ENCODE peak calls at places on chromosomes 1 and 21, in eight cellular contexts. One of them, this sample, is unnamed.

GRCh38 chr1:181104790-181105133 is 16.3 kb downstream of the IER5 start:
- DNase-seq in GM12865: peak
- DNase-seq in osteoblast: peak
- DNase-seq in neural progenitor cell: peak
- DNase-seq in IMR-90: no peak
- DNase-seq in A549: no peak
- DNase-seq in AG04450: no peak
- DNase-seq in prostate gland: no peak
- DNase-seq in this sample: no peak

GRCh38 chr1:41639332-41639936 is 155.0 kb upstream of the EDN2 start:
- DNase-seq in A549: no peak
- DNase-seq in osteoblast: peak
- DNase-seq in prostate gland: no peak
- DNase-seq in neural progenitor cell: no peak
- DNase-seq in IMR-90: peak
- DNase-seq in GM12865: peak
- DNase-seq in AG04450: no peak
- DNase-seq in this sample: peak

GRCh38 chr1:78089015-78089414 is 43.2 kb downstream of the GIPC2 start:
- DNase-seq in prostate gland: no peak
- DNase-seq in osteoblast: no peak
- DNase-seq in A549: no peak
- DNase-seq in GM12865: no peak
- DNase-seq in neural progenitor cell: no peak
- DNase-seq in IMR-90: no peak
- DNase-seq in AG04450: no peak
- DNase-seq in this sample: no peak

GRCh38 chr1:8516793-8517556 is 199.1 kb downstream of the SLC45A1 start:
- DNase-seq in osteoblast: no peak
- DNase-seq in GM12865: no peak
- DNase-seq in IMR-90: peak
- DNase-seq in A549: no peak
- DNase-seq in AG04450: no peak
- DNase-seq in prostate gland: no peak
- DNase-seq in neural progenitor cell: no peak
- DNase-seq in this sample: no peak

GRCh38 chr1:42163114-42163513 is 1.4 kb downstream of the GUCA2A start:
- DNase-seq in IMR-90: no peak
- DNase-seq in A549: no peak
- DNase-seq in prostate gland: no peak
- DNase-seq in GM12865: no peak
- DNase-seq in osteoblast: peak
- DNase-seq in neural progenitor cell: no peak
- DNase-seq in AG04450: no peak
- DNase-seq in this sample: no peak

GRCh38 chr1:162732094-162732493 is 58.4 kb upstream of the HSD17B7 start:
- DNase-seq in neural progenitor cell: peak
- DNase-seq in AG04450: no peak
- DNase-seq in IMR-90: no peak
- DNase-seq in prostate gland: no peak
- DNase-seq in A549: no peak
- DNase-seq in osteoblast: no peak
- DNase-seq in GM12865: no peak
- DNase-seq in this sample: no peak

GRCh38 chr1:8818325-8818775 is 910 bp upstream of the RERE start:
- DNase-seq in prostate gland: peak
- DNase-seq in IMR-90: peak
- DNase-seq in neural progenitor cell: no peak
- DNase-seq in A549: no peak
- DNase-seq in GM12865: no peak
- DNase-seq in osteoblast: peak
- DNase-seq in AG04450: no peak
- DNase-seq in this sample: no peak

GRCh38 chr1:201475121-201475520 is 6.1 kb upstream of the PHLDA3 start:
- DNase-seq in AG04450: no peak
- DNase-seq in IMR-90: peak
- DNase-seq in neural progenitor cell: no peak
- DNase-seq in osteoblast: no peak
- DNase-seq in prostate gland: no peak
- DNase-seq in A549: no peak
- DNase-seq in GM12865: no peak
- DNase-seq in this sample: no peak

GRCh38 chr1:22132517-22133235 is 10.2 kb downstream of the WNT4 start:
- DNase-seq in prostate gland: no peak
- DNase-seq in A549: peak
- DNase-seq in AG04450: no peak
- DNase-seq in GM12865: no peak
- DNase-seq in IMR-90: peak
- DNase-seq in osteoblast: peak
- DNase-seq in neural progenitor cell: no peak
- DNase-seq in this sample: peak

GRCh38 chr1:216919033-216919970 is 196.1 kb upstream of the ESRRG start:
- DNase-seq in AG04450: no peak
- DNase-seq in prostate gland: no peak
- DNase-seq in IMR-90: no peak
- DNase-seq in neural progenitor cell: no peak
- DNase-seq in A549: no peak
- DNase-seq in GM12865: no peak
- DNase-seq in osteoblast: no peak
- DNase-seq in this sample: no peak

GRCh38 chr1:55284856-55285255 is 69.7 kb upstream of the USP24 start:
- DNase-seq in osteoblast: peak
- DNase-seq in prostate gland: peak
- DNase-seq in AG04450: peak
- DNase-seq in IMR-90: peak
- DNase-seq in neural progenitor cell: peak
- DNase-seq in A549: peak
- DNase-seq in GM12865: peak
- DNase-seq in this sample: no peak

GRCh38 chr1:231724876-231725647 is 98.5 kb downstream of the DISC1 start:
- DNase-seq in GM12865: peak
- DNase-seq in A549: peak
- DNase-seq in prostate gland: no peak
- DNase-seq in AG04450: no peak
- DNase-seq in IMR-90: peak
- DNase-seq in neural progenitor cell: peak
- DNase-seq in osteoblast: peak
- DNase-seq in this sample: no peak

GRCh38 chr21:41024341-41025056 is 143.5 kb upstream of the BACE2 start:
- DNase-seq in AG04450: no peak
- DNase-seq in GM12865: no peak
- DNase-seq in A549: no peak
- DNase-seq in IMR-90: no peak
- DNase-seq in neural progenitor cell: peak
- DNase-seq in osteoblast: no peak
- DNase-seq in prostate gland: no peak
- DNase-seq in this sample: no peak

DNA sequence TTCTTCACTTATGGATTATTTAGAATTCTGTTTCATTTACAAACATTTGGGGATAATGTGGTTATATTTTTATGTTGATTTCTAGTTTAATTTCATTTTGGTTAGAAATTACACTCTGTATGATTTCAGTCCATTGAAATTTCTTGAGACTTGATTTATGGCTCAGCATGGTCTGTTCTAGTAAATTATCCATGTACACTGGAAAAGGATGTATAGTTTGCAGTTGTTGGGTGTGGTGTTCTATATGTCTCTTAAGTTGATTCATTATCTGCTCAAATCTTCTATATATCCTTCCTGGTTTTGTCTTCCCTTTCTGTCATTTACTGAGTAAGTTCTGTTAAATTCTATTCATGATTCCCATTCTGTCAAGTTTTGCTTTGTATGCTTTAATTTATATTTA is 52.3 kb downstream of the RAP1A start:
- DNase-seq in IMR-90: no peak
- DNase-seq in GM12865: no peak
- DNase-seq in AG04450: no peak
- DNase-seq in A549: no peak
- DNase-seq in osteoblast: no peak
- DNase-seq in prostate gland: no peak
- DNase-seq in neural progenitor cell: no peak
- DNase-seq in this sample: no peak
- H3K4me3 ChIP-seq in IMR-90: no peak
- H3K4me3 ChIP-seq in GM12865: no peak
- H3K4me3 ChIP-seq in AG04450: no peak
- H3K4me3 ChIP-seq in A549: no peak
- H3K4me3 ChIP-seq in osteoblast: no peak
- H3K4me3 ChIP-seq in prostate gland: no peak
- H3K4me3 ChIP-seq in neural progenitor cell: no peak
- H3K4me3 ChIP-seq in this sample: no peak

GRCh38 chr1:235573880-235574279 is 69.6 kb upstream of the B3GALNT2 start:
- DNase-seq in prostate gland: no peak
- DNase-seq in osteoblast: no peak
- DNase-seq in GM12865: no peak
- DNase-seq in IMR-90: no peak
- DNase-seq in A549: no peak
- DNase-seq in AG04450: no peak
- DNase-seq in neural progenitor cell: no peak
- DNase-seq in this sample: no peak
- TF ChIP-seq CTCF in prostate gland: no peak
- TF ChIP-seq CTCF in osteoblast: no peak
- TF ChIP-seq CTCF in GM12865: no peak
- TF ChIP-seq CTCF in IMR-90: no peak
- TF ChIP-seq CTCF in A549: no peak
- TF ChIP-seq CTCF in AG04450: no peak
- TF ChIP-seq CTCF in neural progenitor cell: no peak
- TF ChIP-seq CTCF in this sample: no peak

GRCh38 chr1:154760469-154760933 is 109.6 kb downstream of the KCNN3 start:
- DNase-seq in prostate gland: peak
- DNase-seq in A549: peak
- DNase-seq in GM12865: peak
- DNase-seq in IMR-90: no peak
- DNase-seq in AG04450: no peak
- DNase-seq in neural progenitor cell: peak
- DNase-seq in osteoblast: no peak
- DNase-seq in this sample: no peak
- H3K4me3 ChIP-seq in prostate gland: peak
- H3K4me3 ChIP-seq in A549: peak
- H3K4me3 ChIP-seq in GM12865: no peak
- H3K4me3 ChIP-seq in IMR-90: no peak
- H3K4me3 ChIP-seq in AG04450: peak
- H3K4me3 ChIP-seq in neural progenitor cell: peak
- H3K4me3 ChIP-seq in osteoblast: no peak
- H3K4me3 ChIP-seq in this sample: peak

DNA sequence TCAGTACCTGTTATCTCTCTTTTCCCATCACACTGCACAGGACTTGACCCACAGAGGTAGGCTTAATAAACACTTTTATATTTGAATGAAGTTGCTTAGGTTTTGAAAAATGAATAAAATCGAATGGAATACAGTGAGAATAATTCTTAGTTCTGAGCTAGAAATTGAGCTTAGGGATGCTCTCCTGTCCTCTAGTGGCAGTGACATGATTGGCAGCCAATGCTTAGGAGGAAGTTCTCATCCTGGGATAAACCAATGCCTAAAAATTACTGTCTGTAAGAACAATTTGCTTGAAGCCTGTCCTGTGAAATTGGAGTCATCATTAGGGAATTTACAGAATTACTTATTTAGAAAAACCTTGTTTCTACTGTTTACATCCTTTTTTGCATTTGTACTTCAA is 21.3 kb upstream of the CYP4X1 start:
- DNase-seq in prostate gland: no peak
- DNase-seq in AG04450: no peak
- DNase-seq in osteoblast: no peak
- DNase-seq in GM12865: no peak
- DNase-seq in neural progenitor cell: no peak
- DNase-seq in IMR-90: no peak
- DNase-seq in A549: no peak
- DNase-seq in this sample: no peak
- TF ChIP-seq CTCF in prostate gland: peak
- TF ChIP-seq CTCF in AG04450: no peak
- TF ChIP-seq CTCF in osteoblast: peak
- TF ChIP-seq CTCF in GM12865: peak
- TF ChIP-seq CTCF in neural progenitor cell: peak
- TF ChIP-seq CTCF in IMR-90: no peak
- TF ChIP-seq CTCF in A549: no peak
- TF ChIP-seq CTCF in this sample: peak

DNA sequence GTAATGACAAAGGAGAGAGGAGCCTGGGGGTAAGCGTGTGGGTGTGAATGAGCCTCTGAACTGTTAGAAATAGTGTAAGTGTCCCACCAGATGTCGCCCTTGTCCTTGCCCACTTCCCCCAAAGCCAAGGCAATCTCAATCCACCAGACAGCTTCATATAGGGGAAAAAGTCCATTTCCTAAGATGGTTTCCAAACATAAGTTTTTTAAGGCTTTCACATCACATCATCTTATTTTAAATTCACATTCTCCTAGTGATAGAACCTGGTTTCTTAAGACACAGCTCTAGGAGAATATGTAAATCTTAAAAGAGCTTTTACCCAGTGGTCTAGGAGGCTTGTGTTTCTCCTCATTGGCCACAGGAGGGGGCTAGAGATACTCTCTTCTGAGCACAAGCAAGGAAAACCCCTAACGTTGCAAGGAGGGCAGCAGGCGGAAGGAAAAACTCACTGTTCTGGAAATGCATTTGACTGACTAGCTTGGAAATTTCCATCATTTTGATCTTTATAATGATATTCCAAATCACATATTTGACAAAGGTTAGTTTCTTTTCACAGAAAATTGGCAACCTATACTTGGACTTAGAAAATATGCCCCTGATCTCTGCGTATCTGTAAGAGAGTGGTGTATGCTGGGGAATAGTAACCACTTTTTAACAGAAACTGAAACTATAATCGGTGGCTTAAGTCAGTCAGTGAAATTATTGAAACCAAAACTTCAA is 51.9 kb upstream of the LPAR3 start:
- DNase-seq in AG04450: peak
- DNase-seq in prostate gland: peak
- DNase-seq in IMR-90: peak
- DNase-seq in osteoblast: no peak
- DNase-seq in GM12865: peak
- DNase-seq in neural progenitor cell: peak
- DNase-seq in A549: peak
- DNase-seq in this sample: peak
- H3K4me3 ChIP-seq in AG04450: peak
- H3K4me3 ChIP-seq in prostate gland: peak
- H3K4me3 ChIP-seq in IMR-90: peak
- H3K4me3 ChIP-seq in osteoblast: peak
- H3K4me3 ChIP-seq in GM12865: peak
- H3K4me3 ChIP-seq in neural progenitor cell: no peak
- H3K4me3 ChIP-seq in A549: peak
- H3K4me3 ChIP-seq in this sample: peak

GRCh38 chr1:228073870-228074545 is 8.5 kb upstream of the ARF1 start:
- DNase-seq in GM12865: no peak
- DNase-seq in neural progenitor cell: peak
- DNase-seq in osteoblast: no peak
- DNase-seq in AG04450: no peak
- DNase-seq in prostate gland: no peak
- DNase-seq in IMR-90: no peak
- DNase-seq in A549: no peak
- DNase-seq in this sample: no peak
- TF ChIP-seq CTCF in GM12865: peak
- TF ChIP-seq CTCF in neural progenitor cell: peak
- TF ChIP-seq CTCF in osteoblast: peak
- TF ChIP-seq CTCF in AG04450: peak
- TF ChIP-seq CTCF in prostate gland: peak
- TF ChIP-seq CTCF in IMR-90: peak
- TF ChIP-seq CTCF in A549: peak
- TF ChIP-seq CTCF in this sample: peak

This sample was measured in retinal pigment epithelial cell.